ENCODE peak calls at places on chromosome 19, in five cellular contexts. Z, V, B, Q and A are unnamed samples.

GRCh38 chr19:3098515-3099346 is 4.6 kb downstream of the GNA11 start:
- DNase-seq in Z (peak), V (peak), B (peak), Q (peak), A (peak)

GRCh38 chr19:50626796-50627195 is 12.9 kb downstream of the SYT3 start:
- DNase-seq in Z (no peak), V (no peak), B (no peak), Q (no peak), A (no peak)

GRCh38 chr19:56980864-56981263 is 138.9 kb upstream of the USP29 start:
- DNase-seq in Z (no peak), V (no peak), B (peak), Q (no peak), A (no peak)

GRCh38 chr19:12983561-12984142 is 11.6 kb upstream of the NFIX start:
- DNase-seq in Z (peak), V (peak), B (peak), Q (peak), A (no peak)

GRCh38 chr19:480016-480855 is 16.1 kb upstream of the MADCAM1 start:
- DNase-seq in Z (peak), V (peak), B (peak), Q (peak), A (peak)

GRCh38 chr19:21483589-21484170 is 21.7 kb upstream of the ZNF429 start:
- DNase-seq in Z (no peak), V (peak), B (peak), Q (peak), A (no peak)

GRCh38 chr19:674282-675151 is 1.7 kb upstream of the FSTL3 start:
- DNase-seq in Z (peak), V (no peak), B (no peak), Q (no peak), A (no peak)

GRCh38 chr19:27744926-27745844 is 1467.8 kb downstream of the UQCRFS1 start:
- DNase-seq in Z (peak), V (peak), B (no peak), Q (no peak), A (peak)

DNA sequence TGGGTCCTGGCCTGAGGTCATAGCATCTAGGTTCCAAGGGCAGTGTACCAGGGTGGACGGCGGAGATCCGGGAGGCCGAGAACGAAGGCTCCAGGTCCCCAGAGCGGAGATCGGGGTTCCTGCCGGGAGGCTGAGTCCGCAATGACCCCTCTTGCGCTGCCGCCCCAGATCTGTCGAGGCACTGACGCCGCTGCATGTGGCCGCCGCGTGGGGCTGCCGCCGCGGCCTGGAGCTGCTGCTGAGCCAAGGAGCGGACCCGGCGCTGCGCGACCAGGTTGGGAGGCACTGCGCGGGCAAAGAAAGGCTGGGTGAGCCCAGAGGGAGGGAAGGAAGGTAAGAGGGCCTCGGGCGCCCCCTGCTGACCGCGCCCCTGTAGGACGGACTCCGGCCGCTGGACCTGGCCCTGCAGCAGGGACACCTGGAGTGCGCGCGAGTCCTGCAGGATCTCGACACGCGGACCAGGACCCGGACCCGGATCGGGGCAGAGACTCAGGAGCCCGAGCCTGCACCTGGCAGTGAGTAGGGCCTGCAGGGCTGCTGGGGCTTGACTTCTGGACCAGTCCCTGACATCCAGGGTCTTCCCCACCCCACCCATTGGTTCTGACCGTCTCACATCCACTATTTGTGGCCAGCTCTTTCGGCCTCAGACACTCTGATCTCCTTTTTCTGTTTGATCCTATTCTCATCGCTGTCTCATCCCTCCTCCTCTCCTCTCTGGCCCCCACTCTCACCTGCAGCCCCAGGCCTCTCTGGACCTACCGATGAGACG is 971 bp downstream of the ANKLE1 start:
- DNase-seq in Z (peak), V (peak), B (peak), Q (peak), A (peak)
- TF ChIP-seq CTCF in Z (peak), V (no peak), B (peak), Q (peak), A (no peak)

DNA sequence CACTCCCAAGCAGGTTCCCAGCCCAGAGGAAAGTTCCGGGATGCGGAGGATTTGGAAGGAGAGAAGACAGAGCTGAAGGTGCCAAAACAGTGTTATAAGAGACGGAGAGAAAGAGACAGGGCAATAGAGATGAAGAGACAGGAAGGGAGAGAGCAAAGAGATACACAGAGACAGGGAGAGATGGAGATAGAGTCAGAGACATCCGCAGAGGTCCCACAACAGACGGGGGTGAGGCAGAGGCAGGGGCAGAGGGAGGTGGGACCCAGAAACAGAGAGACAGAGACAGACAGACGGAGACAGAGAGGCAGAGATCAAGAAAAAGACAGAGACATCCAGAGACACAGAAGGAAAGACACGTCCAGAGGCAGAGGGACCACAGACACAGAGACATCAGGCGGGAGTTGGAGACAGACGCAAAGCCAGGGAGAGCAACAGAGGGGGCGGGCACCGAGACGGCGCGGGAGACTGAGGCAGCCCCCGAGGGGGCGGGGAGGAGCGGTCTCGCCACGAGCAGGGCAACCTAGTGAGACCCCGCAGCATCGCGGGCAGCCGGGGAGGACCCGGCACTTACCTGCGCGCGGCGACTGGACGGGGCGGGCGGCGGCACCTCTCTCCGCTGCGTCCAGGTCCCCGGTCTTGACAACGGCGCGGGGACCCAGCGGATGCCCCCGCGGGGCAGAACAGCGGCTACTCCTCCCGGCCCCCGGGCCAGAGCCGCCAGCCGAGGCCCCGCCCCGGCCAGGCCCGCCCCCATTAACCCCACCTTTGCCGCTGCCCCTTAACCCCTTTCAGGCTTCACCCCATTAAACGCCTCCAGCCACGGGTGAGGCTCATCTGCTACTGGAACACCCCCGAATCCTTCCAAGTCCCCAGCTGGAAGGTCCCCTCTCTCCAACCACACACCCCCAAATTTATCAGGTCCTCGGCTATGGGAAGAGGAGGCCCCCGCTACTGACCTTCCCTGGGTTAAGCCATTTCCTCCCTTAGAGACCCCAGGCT is at the start of gene GPR4:
- DNase-seq in Z (no peak), V (no peak), B (no peak), Q (no peak), A (no peak)
- TF ChIP-seq POLR2A in Z (no peak), V (no peak), B (no peak), Q (no peak), A (no peak)

GRCh38 chr19:1854032-1854541 is 5.8 kb upstream of the REXO1 start:
- DNase-seq in Z (no peak), V (no peak), B (no peak), Q (no peak), A (no peak)

GRCh38 chr19:1855828-1856255 is 7.5 kb downstream of the KLF16 start:
- DNase-seq in Z (no peak), V (no peak), B (no peak), Q (no peak), A (no peak)

GRCh38 chr19:1853295-1854031 is 5.2 kb upstream of the REXO1 start:
- DNase-seq in Z (peak), V (peak), B (no peak), Q (peak), A (peak)

GRCh38 chr19:1855040-1855827 is 7.0 kb upstream of the REXO1 start:
- DNase-seq in Z (peak), V (peak), B (peak), Q (peak), A (peak)

GRCh38 chr19:1854542-1855039 is 6.3 kb upstream of the REXO1 start:
- DNase-seq in Z (no peak), V (no peak), B (no peak), Q (peak), A (peak)
- H3K4me3 ChIP-seq in Z (peak), V (no peak), B (no peak), Q (peak), A (no peak)

DNA sequence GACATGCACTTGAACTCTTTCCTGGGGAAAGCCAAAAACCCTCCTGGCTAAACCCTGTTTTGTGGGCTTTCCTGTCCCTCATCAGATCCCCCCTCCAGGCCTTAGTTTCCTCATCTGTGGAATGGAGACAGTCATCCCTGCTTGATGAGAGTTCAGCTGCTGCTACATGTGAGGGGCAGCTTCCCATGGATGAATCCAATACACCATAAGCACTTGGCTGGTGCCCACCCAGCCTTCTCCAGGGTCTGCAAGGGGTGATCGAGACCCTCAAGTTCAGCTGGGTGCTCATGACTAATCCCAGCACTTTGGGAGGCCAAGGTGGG is 21.6 kb downstream of the IL12RB1 start:
- DNase-seq in Z (no peak), V (no peak), B (no peak), Q (no peak), A (no peak)
- TF ChIP-seq CTCF in Z (no peak), V (no peak), B (no peak), Q (no peak), A (no peak)

GRCh38 chr19:18417250-18418033 is 1.8 kb upstream of the SSBP4 start:
- DNase-seq in Z (peak), V (no peak), B (peak), Q (peak), A (no peak)
- TF ChIP-seq POLR2A in Z (peak), V (no peak), B (no peak), Q (peak), A (peak)

DNA sequence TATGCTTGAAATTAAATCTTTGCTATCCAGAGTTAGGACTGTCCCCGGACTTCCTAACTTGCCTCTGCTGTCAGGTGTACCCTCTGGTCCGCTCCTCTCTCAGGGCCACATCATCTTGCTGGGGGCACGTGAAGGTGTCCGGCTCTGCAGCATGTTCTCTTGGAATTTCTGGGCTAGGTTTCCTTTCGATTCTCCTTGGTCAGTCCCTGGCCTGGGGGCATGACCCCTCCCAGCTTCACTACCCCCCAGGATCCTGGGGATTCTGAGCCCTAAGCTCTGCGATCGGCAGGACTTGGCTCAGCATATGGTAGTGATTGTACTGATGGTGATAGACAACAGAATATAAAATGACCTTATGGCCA is 5.1 kb upstream of the GPI start:
- DNase-seq in Z (no peak), V (no peak), B (no peak), Q (no peak), A (no peak)
- H3K4me3 ChIP-seq in Z (peak), V (peak), B (peak), Q (peak), A (no peak)

DNA sequence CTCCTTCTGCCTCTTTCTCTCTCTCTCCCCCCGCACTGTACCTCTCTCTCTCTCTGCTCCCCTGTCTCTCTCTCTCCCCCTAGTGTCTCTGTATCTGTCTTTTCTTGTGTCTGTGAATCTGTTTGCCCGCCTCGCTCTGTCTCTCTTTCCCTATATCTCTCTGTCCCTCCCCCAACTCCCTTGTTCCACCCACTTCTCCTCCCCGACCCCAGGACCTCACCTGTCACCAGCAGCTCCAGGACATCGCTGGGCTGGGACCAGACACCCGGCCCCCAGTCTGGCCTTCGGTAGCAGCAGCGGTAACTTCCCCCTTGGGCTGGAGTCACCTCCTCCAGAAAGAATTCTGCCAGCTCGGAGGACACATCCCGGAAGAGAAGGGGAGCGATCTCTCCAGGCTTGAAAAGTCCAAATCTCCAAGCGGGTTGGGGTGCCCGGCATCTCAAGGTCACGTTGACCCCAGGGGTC is 3.9 kb downstream of the OSCAR start:
- DNase-seq in Z (no peak), V (no peak), B (no peak), Q (peak), A (no peak)
- TF ChIP-seq CTCF in Z (peak), V (no peak), B (peak), Q (no peak), A (no peak)

DNA sequence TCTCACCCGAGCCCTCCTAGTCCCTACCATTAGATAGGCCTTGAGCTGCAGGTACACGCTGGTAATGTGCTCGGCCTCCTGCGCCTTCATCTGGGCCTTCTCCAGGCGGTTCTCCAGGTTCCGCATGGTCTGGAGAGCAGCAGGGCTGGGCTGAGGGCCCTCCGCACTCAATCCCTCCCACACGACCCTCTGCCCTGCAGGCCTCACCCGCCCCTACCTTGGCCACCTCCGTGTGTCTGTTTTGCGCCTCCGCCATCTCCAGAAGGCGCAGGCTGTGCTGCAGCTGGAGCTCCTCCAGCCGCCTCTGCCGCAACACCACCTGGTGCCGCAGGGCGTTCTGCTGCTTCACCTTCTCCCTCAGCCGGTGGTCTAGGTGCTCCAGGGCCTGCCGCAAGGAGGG is 7.5 kb upstream of the RGL3 start:
- DNase-seq in Z (no peak), V (no peak), B (no peak), Q (no peak), A (no peak)
- TF ChIP-seq POLR2A in Z (no peak), V (no peak), B (no peak), Q (no peak), A (no peak)

GRCh38 chr19:47417746-47418594 is 1.4 kb downstream of the MEIS3 start:
- DNase-seq in Z (no peak), V (no peak), B (no peak), Q (no peak), A (no peak)
- H3K4me3 ChIP-seq in Z (peak), V (peak), B (peak), Q (peak), A (no peak)